ENCODE peak calls at places on chromosomes 16 and 17, in eight cellular contexts. K is stimulated activated CD8-positive, alpha-beta memory T cell treated with anti-CD3 and anti-CD28 coated beads, Interleukin-4, amount 100 ng/mL, for 1 hour; N is HuH-7; H is MM.1S; D is AG09319; X is LoVo; B is epithelial cell of esophagus; Y is HS-5. G is an unnamed sample.

GRCh38 chr17:78745407-78746088 is 36.5 kb downstream of the CYTH1 start:
- DNase-seq in K (no peak), N (no peak), H (peak; percentile 61), D (no peak), X (peak; percentile 46), B (peak; percentile 53), Y (no peak), G (peak; percentile 26)

GRCh38 chr16:49116873-49117272 is 164.8 kb downstream of the CBLN1 start:
- DNase-seq in K (no peak), N (no peak), H (no peak), D (no peak), X (peak; percentile 11), B (peak; percentile 92), Y (no peak), G (peak; percentile 63)

GRCh38 chr17:67801626-67802175 is 23.6 kb upstream of the BPTF start:
- DNase-seq in K (no peak), N (no peak), H (peak; percentile 15), D (no peak), X (no peak), B (peak; percentile 42), Y (no peak), G (peak; percentile 61)

GRCh38 chr16:66658143-66658859 is 38.2 kb downstream of the CMTM4 start:
- DNase-seq in K (no peak), N (no peak), H (no peak), D (no peak), X (no peak), B (no peak), Y (no peak), G (no peak)

GRCh38 chr16:30738984-30739951 is 9.0 kb upstream of the PHKG2 start:
- DNase-seq in K (no peak), N (no peak), H (no peak), D (no peak), X (no peak), B (no peak), Y (no peak), G (no peak)

GRCh38 chr17:51371732-51372151 is 111.4 kb downstream of the UTP18 start:
- DNase-seq in K (peak; percentile 6), N (peak; percentile 24), H (peak; percentile 55), D (no peak), X (peak; percentile 39), B (peak; percentile 57), Y (no peak), G (no peak)

GRCh38 chr17:79905832-79906231 is 66.6 kb upstream of the CBX4 start:
- DNase-seq in K (no peak), N (peak; percentile 74), H (no peak), D (no peak), X (peak; percentile 82), B (no peak), Y (no peak), G (no peak)

GRCh38 chr17:2085648-2085949 is 30.7 kb downstream of the HIC1 start:
- DNase-seq in K (no peak), N (no peak), H (no peak), D (no peak), X (no peak), B (no peak), Y (no peak), G (no peak)

GRCh38 chr17:46078675-46079074 is 79.6 kb downstream of the STH start:
- DNase-seq in K (no peak), N (no peak), H (no peak), D (no peak), X (no peak), B (no peak), Y (no peak), G (no peak)

GRCh38 chr17:7656958-7657715 is 6.4 kb downstream of the ATP1B2 start:
- DNase-seq in K (no peak), N (no peak), H (no peak), D (no peak), X (no peak), B (no peak), Y (no peak), G (no peak)

GRCh38 chr17:78142113-78142861 is 3.9 kb upstream of the C17orf99 start:
- DNase-seq in K (no peak), N (no peak), H (no peak), D (no peak), X (peak; percentile 93), B (peak; percentile 99), Y (peak; percentile 51), G (peak; percentile 98)

GRCh38 chr16:4314532-4315184 is 1.2 kb upstream of the GLIS2 start:
- DNase-seq in K (no peak), N (no peak), H (no peak), D (no peak), X (peak; percentile 29), B (peak; percentile 52), Y (no peak), G (no peak)

GRCh38 chr17:46802831-46803230 is 15.7 kb downstream of the WNT3 start:
- DNase-seq in K (no peak), N (no peak), H (no peak), D (no peak), X (no peak), B (no peak), Y (no peak), G (no peak)

GRCh38 chr17:78140169-78141051 is 5.8 kb upstream of the C17orf99 start:
- DNase-seq in K (peak; percentile 85), N (peak; percentile 95), H (peak; percentile 96), D (peak; percentile 8), X (peak; percentile 98), B (peak; percentile 97), Y (peak; percentile 18), G (peak; percentile 81)

GRCh38 chr16:71626858-71627213 is 852 bp downstream of the MARVELD3 start:
- DNase-seq in K (no peak), N (no peak), H (no peak), D (no peak), X (peak; percentile 75), B (peak; percentile 56), Y (no peak), G (peak; percentile 50)

GRCh38 chr17:64038331-64039105 is 18.1 kb upstream of the ICAM2 start:
- DNase-seq in K (no peak), N (no peak), H (no peak), D (no peak), X (no peak), B (no peak), Y (no peak), G (no peak)

GRCh38 chr17:36846410-36847292 is 90.6 kb upstream of the LHX1 start:
- DNase-seq in K (no peak), N (no peak), H (no peak), D (no peak), X (no peak), B (no peak), Y (no peak), G (no peak)

GRCh38 chr17:60167095-60167741 is 17.4 kb downstream of the CA4 start:
- DNase-seq in K (no peak), N (no peak), H (no peak), D (no peak), X (no peak), B (no peak), Y (no peak), G (no peak)

GRCh38 chr17:48259710-48260291 is 152.2 kb downstream of the SNX11 start:
- DNase-seq in K (no peak), N (no peak), H (peak; percentile 49), D (no peak), X (peak; percentile 70), B (peak; percentile 56), Y (no peak), G (no peak)

GRCh38 chr17:3667366-3668278 is 756 bp downstream of the TAX1BP3 start:
- DNase-seq in K (no peak), N (peak; percentile 86), H (peak; percentile 5), D (peak; percentile 79), X (peak; percentile 90), B (peak; percentile 94), Y (peak; percentile 60), G (peak; percentile 63)

GRCh38 chr16:49700222-49700927 is 155.5 kb downstream of the ZNF423 start:
- DNase-seq in K (no peak), N (no peak), H (no peak), D (no peak), X (no peak), B (no peak), Y (no peak), G (no peak)

GRCh38 chr17:69874220-69874670 is 200.8 kb upstream of the KCNJ16 start:
- DNase-seq in K (no peak), N (no peak), H (no peak), D (peak; percentile 62), X (no peak), B (peak; percentile 89), Y (peak; percentile 84), G (peak; percentile 87)

GRCh38 chr17:596763-597644 is 117.6 kb downstream of the VPS53 start:
- DNase-seq in K (no peak), N (no peak), H (no peak), D (no peak), X (no peak), B (peak; percentile 90), Y (no peak), G (peak; percentile 21)

GRCh38 chr17:50360716-50361115 is 12.3 kb downstream of the MRPL27 start:
- DNase-seq in K (no peak), N (no peak), H (no peak), D (no peak), X (no peak), B (no peak), Y (no peak), G (no peak)

GRCh38 chr17:8122923-8123694 is 797 bp downstream of the HES7 start:
- DNase-seq in K (no peak), N (no peak), H (peak; percentile 58), D (no peak), X (no peak), B (peak; percentile 44), Y (no peak), G (peak; percentile 48)